ENCODE peak calls at places on chromosomes 16 and 17, in seven cellular contexts. R, J, Y, E, Z, P and V are unnamed samples.

GRCh38 chr16:70390774-70391173 is 44.1 kb downstream of the DDX19A start:
- DNase-seq in P (no peak), J (no peak), Z (no peak), E (no peak), Y (no peak), R (no peak), V (no peak)

GRCh38 chr17:79695293-79696158 is 35.2 kb upstream of the ENPP7 start:
- DNase-seq in Y (peak; percentile 9), Z (no peak), J (no peak), E (no peak), P (no peak), R (no peak), V (no peak)

GRCh38 chr17:3974138-3974687 is 10.0 kb upstream of the ATP2A3 start:
- DNase-seq in E (no peak), P (no peak), J (no peak), R (no peak), Y (no peak), Z (no peak), V (no peak)

GRCh38 chr16:1146409-1146808 is 6.5 kb upstream of the CACNA1H start:
- DNase-seq in Y (no peak), P (no peak), Z (no peak), J (no peak), E (no peak), R (no peak), V (no peak)

GRCh38 chr17:44363613-44364159 is at the start of gene FAM171A2:
- DNase-seq in Z (peak; percentile 84), R (no peak), J (peak; percentile 75), P (no peak), Y (no peak), E (peak; percentile 41), V (no peak)

GRCh38 chr16:28125592-28125991 is 62.1 kb upstream of the GSG1L start:
- DNase-seq in R (no peak), P (no peak), Y (no peak), J (no peak), Z (no peak), E (no peak), V (no peak)

GRCh38 chr16:4785758-4786433 is 2.2 kb downstream of the SEPTIN12 start:
- DNase-seq in P (no peak), Z (no peak), R (no peak), Y (no peak), E (no peak), J (no peak), V (no peak)

GRCh38 chr17:61833536-61834203 is 29.7 kb downstream of the BRIP1 start:
- DNase-seq in J (no peak), Y (no peak), E (no peak), R (no peak), P (peak; percentile 69), Z (no peak), V (no peak)

GRCh38 chr16:81928975-81929374 is 82.3 kb downstream of the SDR42E1 start:
- DNase-seq in P (no peak), E (no peak), R (no peak), Z (peak; percentile 78), Y (no peak), J (no peak), V (no peak)

GRCh38 chr17:43034623-43035293 is 9.7 kb downstream of the RND2 start:
- DNase-seq in R (no peak), Z (no peak), P (no peak), J (no peak), E (no peak), Y (no peak), V (no peak)

GRCh38 chr17:58756246-58757161 is 850 bp downstream of the PPM1E start:
- DNase-seq in Y (no peak), J (no peak), R (no peak), P (no peak), E (no peak), Z (no peak), V (no peak)

GRCh38 chr17:39694593-39694992 is 5.3 kb upstream of the ERBB2 start:
- DNase-seq in R (no peak), P (no peak), E (no peak), Y (no peak), Z (no peak), J (no peak), V (no peak)

GRCh38 chr16:84985079-84986065 is 26.0 kb downstream of the ZDHHC7 start:
- DNase-seq in R (no peak), E (no peak), Y (no peak), J (no peak), P (no peak), Z (no peak), V (no peak)

GRCh38 chr16:78593352-78593751 is 493.9 kb downstream of the WWOX start:
- DNase-seq in Z (no peak), J (no peak), Y (no peak), R (no peak), E (no peak), P (no peak), V (no peak)

GRCh38 chr16:75529959-75530358 is 5.9 kb downstream of the CHST5 start:
- DNase-seq in P (no peak), R (no peak), E (no peak), J (no peak), Z (peak; percentile 45), Y (no peak), V (no peak)

GRCh38 chr17:66580601-66581385 is 254.1 kb upstream of the CACNG5 start:
- DNase-seq in J (no peak), R (no peak), Y (peak; percentile 39), Z (no peak), P (no peak), E (peak; percentile 59), V (no peak)

GRCh38 chr16:88799569-88800276 is 3.9 kb upstream of the CDT1 start:
- DNase-seq in E (no peak), R (no peak), Y (no peak), Z (no peak), J (no peak), P (no peak), V (no peak)

GRCh38 chr16:3857189-3858013 is 23.1 kb downstream of the CREBBP start:
- DNase-seq in Y (peak; percentile 74), R (no peak), J (no peak), Z (no peak), E (no peak), P (no peak), V (no peak)

GRCh38 chr17:8922923-8923322 is 42.6 kb downstream of the PIK3R5 start:
- DNase-seq in J (no peak), Z (no peak), P (no peak), E (no peak), Y (no peak), R (no peak), V (no peak)

GRCh38 chr16:25546781-25547180 is 145.0 kb upstream of the HS3ST4 start:
- DNase-seq in E (no peak), P (no peak), R (no peak), J (no peak), Z (no peak), Y (no peak), V (no peak)

GRCh38 chr17:47203984-47204721 is 5.0 kb upstream of the MYL4 start:
- DNase-seq in P (no peak), R (no peak), Z (no peak), E (no peak), Y (no peak), J (no peak), V (no peak)

GRCh38 chr17:40342575-40343058 is 21.9 kb downstream of the GJD3 start:
- DNase-seq in Z (peak; percentile 68), P (no peak), Y (no peak), R (no peak), J (no peak), E (no peak), V (no peak)

GRCh38 chr17:66975614-66976378 is 11.3 kb downstream of the CACNG4 start:
- DNase-seq in Z (no peak), P (peak; percentile 48), J (no peak), E (no peak), Y (no peak), R (no peak), V (no peak)

GRCh38 chr16:10182186-10182683 is at the start of gene GRIN2A:
- DNase-seq in Y (no peak), Z (no peak), R (no peak), E (no peak), J (peak; percentile 3), P (no peak), V (no peak)

GRCh38 chr17:4725646-4726300 is 5.5 kb upstream of the MED11 start:
- DNase-seq in R (no peak), Z (no peak), Y (no peak), P (no peak), J (no peak), E (no peak), V (no peak)

GRCh38 chr16:8199390-8199789 is 390.9 kb downstream of the TMEM114 start:
- DNase-seq in Z (no peak), P (no peak), E (no peak), R (no peak), Y (no peak), J (no peak), V (no peak)

GRCh38 chr16:27138257-27138656 is 65.1 kb upstream of the KDM8 start:
- DNase-seq in P (no peak), R (no peak), J (no peak), Y (no peak), E (no peak), Z (no peak), V (no peak)

GRCh38 chr17:51398128-51398525 is 137.8 kb downstream of the UTP18 start:
- DNase-seq in E (no peak), Z (no peak), J (no peak), R (no peak), P (no peak), Y (no peak), V (no peak)